ENCODE peak calls at places on chromosomes 16 and 17, in six cellular contexts. D is GM12891, N is K562, E is GM12878, W is H1, Q is HepG2. B is an unnamed sample.

GRCh38 chr16:77596243-77596642 is 126.1 kb upstream of the NUDT7 start:
- DNase-seq in D (no peak), N (no peak), E (no peak), W (no peak), Q (no peak), B (no peak)

GRCh38 chr16:88878967-88879787 is 12.7 kb upstream of the PABPN1L start:
- DNase-seq in D (no peak), N (no peak), E (no peak), W (no peak), Q (no peak), B (no peak)

GRCh38 chr16:85204242-85205010 is 92.2 kb upstream of the CIBAR2 start:
- DNase-seq in D (no peak), N (no peak), E (no peak), W (no peak), Q (no peak), B (no peak)

GRCh38 chr17:64216385-64217248 is 46.4 kb downstream of the TEX2 start:
- DNase-seq in D (no peak), N (peak; percentile 60), E (peak; percentile 26), W (peak; percentile 55), Q (peak; percentile 94), B (no peak)

GRCh38 chr17:82600731-82601446 is 47.4 kb downstream of the WDR45B start:
- DNase-seq in D (no peak), N (no peak), E (no peak), W (no peak), Q (no peak), B (no peak)

GRCh38 chr16:46857261-46857962 is 26.4 kb upstream of the C16orf87 start:
- DNase-seq in D (no peak), N (peak; percentile 27), E (no peak), W (no peak), Q (peak; percentile 65), B (no peak)

GRCh38 chr16:85717393-85718152 is 28.8 kb upstream of the GINS2 start:
- DNase-seq in D (peak; percentile 74), N (peak; percentile 78), E (no peak), W (peak; percentile 84), Q (peak; percentile 60), B (peak; percentile 82)

GRCh38 chr17:29789186-29790170 is 140.6 kb downstream of the SSH2 start:
- DNase-seq in D (no peak), N (no peak), E (no peak), W (no peak), Q (no peak), B (no peak)

GRCh38 chr17:28989028-28989427 is 16.8 kb downstream of the SEZ6 start:
- DNase-seq in D (no peak), N (no peak), E (no peak), W (no peak), Q (no peak), B (no peak)

GRCh38 chr17:1095093-1095852 is 84.5 kb downstream of the ABR start:
- DNase-seq in D (no peak), N (no peak), E (no peak), W (no peak), Q (no peak), B (no peak)

GRCh38 chr17:5526821-5527598 is 40.6 kb downstream of the MIS12 start:
- DNase-seq in D (no peak), N (peak; percentile 28), E (no peak), W (no peak), Q (peak; percentile 59), B (no peak)

GRCh38 chr17:34299918-34300600 is 14.5 kb downstream of the CCL11 start:
- DNase-seq in D (no peak), N (no peak), E (no peak), W (no peak), Q (no peak), B (no peak)

GRCh38 chr17:81303385-81303784 is 8.3 kb upstream of the SLC38A10 start:
- DNase-seq in D (no peak), N (no peak), E (no peak), W (no peak), Q (no peak), B (no peak)

GRCh38 chr16:17784073-17784472 is 313.3 kb upstream of the XYLT1 start:
- DNase-seq in D (no peak), N (peak; percentile 27), E (no peak), W (no peak), Q (peak; percentile 21), B (no peak)

GRCh38 chr17:42603318-42603717 is 5.9 kb downstream of the RETREG3 start:
- DNase-seq in D (no peak), N (no peak), E (no peak), W (no peak), Q (no peak), B (no peak)

GRCh38 chr17:31339906-31340661 is 18.7 kb upstream of the EVI2A start:
- DNase-seq in D (no peak), N (peak; percentile 37), E (no peak), W (no peak), Q (no peak), B (no peak)

GRCh38 chr16:81480856-81481821 is 36.5 kb downstream of the CMIP start:
- DNase-seq in D (peak; percentile 89), N (peak; percentile 56), E (peak; percentile 97), W (no peak), Q (peak; percentile 94), B (peak; percentile 87)

GRCh38 chr16:3819741-3820724 is 60.5 kb downstream of the CREBBP start:
- DNase-seq in D (no peak), N (peak; percentile 56), E (no peak), W (no peak), Q (no peak), B (no peak)

GRCh38 chr17:64020068-64020766 is at the start of gene ICAM2:
- DNase-seq in D (no peak), N (no peak), E (peak; percentile 90), W (no peak), Q (no peak), B (no peak)

GRCh38 chr17:77322534-77323412 is 182.0 kb downstream of the SEC14L1 start:
- DNase-seq in D (no peak), N (peak; percentile 64), E (no peak), W (no peak), Q (peak; percentile 85), B (peak; percentile 26)

GRCh38 chr17:4944554-4945175 is 3.7 kb downstream of the PFN1 start:
- DNase-seq in D (no peak), N (no peak), E (no peak), W (no peak), Q (no peak), B (no peak)

GRCh38 chr17:80036715-80037477 is 454 bp downstream of the CCDC40 start:
- DNase-seq in D (no peak), N (peak; percentile 45), E (no peak), W (peak; percentile 85), Q (peak; percentile 57), B (no peak)

GRCh38 chr17:19867654-19868395 is at the start of gene ULK2:
- DNase-seq in D (peak; percentile 76), N (no peak), E (no peak), W (peak; percentile 80), Q (no peak), B (peak; percentile 49)
- TF ChIP-seq POLR2A in D (no peak), N (no peak), E (peak; percentile 56), W (peak; percentile 80), Q (no peak), B (peak; percentile 75)

DNA sequence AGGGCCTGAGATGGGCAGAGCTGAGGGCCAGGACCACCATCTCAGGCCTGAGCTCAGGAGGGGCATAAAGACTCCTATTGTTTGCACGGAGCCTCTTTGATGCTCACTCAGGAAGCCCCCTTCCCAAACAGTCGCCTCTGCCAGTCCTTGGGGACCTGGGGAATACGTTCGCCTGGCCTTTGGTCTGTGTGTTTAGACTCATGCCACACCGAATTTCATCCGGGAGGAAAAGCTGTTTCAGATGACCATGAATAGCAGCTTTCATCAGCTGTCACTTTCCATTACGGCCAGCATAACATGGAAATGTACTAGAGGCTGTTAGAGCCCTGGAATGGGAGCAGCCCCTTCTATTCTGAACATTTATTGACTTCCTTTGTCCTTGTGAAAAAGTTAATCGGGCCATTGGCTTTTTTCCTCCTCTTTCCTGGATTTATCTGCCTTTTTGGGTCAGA is 139.0 kb downstream of the HS3ST3A1 start:
- DNase-seq in D (no peak), N (no peak), E (no peak), W (no peak), Q (peak; percentile 83), B (no peak)
- TF ChIP-seq TAF1 in D (no peak), N (no peak), E (no peak), W (no peak), Q (no peak), B (no peak)

DNA sequence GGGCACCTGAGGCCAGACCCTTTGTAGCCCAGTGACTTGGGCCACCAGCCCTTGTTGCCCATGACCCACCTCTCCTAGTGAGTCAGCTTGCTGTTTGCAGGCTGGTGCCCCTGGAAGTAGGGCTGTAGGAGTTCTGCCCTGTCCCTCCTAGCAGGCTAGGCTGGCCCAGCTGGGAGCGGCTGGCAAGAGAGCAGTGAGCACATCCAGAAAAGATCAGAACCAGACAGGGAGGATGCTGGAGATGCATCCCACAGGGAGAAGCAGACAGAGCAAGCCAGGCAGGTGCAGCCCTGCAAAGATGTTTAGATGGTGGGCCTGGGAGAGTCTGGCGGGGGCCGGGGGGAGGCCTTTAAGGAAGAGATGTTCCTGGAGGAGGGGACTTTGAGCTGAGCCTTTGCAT is 2.4 kb downstream of the SLC5A10 start:
- DNase-seq in D (no peak), N (no peak), E (no peak), W (no peak), Q (no peak), B (peak; percentile 1)
- TF ChIP-seq POLR2A in D (no peak), N (no peak), E (no peak), W (no peak), Q (no peak), B (no peak)

GRCh38 chr16:75506567-75506966 is 11.3 kb upstream of the CHST6 start:
- DNase-seq in D (no peak), N (no peak), E (no peak), W (no peak), Q (peak; percentile 79), B (no peak)
- TF ChIP-seq TAF1 in D (no peak), N (no peak), E (no peak), W (no peak), Q (no peak), B (no peak)

GRCh38 chr17:17751996-17752821 is 71.0 kb downstream of the RAI1 start:
- DNase-seq in D (peak; percentile 95), N (peak; percentile 95), E (peak; percentile 74), W (peak; percentile 98), Q (peak; percentile 91), B (peak; percentile 96)
- TF ChIP-seq POLR2A in D (peak; percentile 59), N (peak; percentile 71), E (peak; percentile 67), W (peak; percentile 58), Q (peak; percentile 56), B (peak; percentile 79)

GRCh38 chr17:38789185-38789584 is 10.2 kb downstream of the PIP4K2B start:
- DNase-seq in D (no peak), N (no peak), E (no peak), W (no peak), Q (no peak), B (no peak)
- TF ChIP-seq TAF1 in D (no peak), N (no peak), E (no peak), W (no peak), Q (no peak), B (no peak)

GRCh38 chr17:40461774-40462342 is 18.6 kb downstream of the IGFBP4 start:
- DNase-seq in D (no peak), N (peak; percentile 28), E (no peak), W (no peak), Q (no peak), B (no peak)
- TF ChIP-seq POLR2A in D (no peak), N (no peak), E (no peak), W (no peak), Q (no peak), B (no peak)